ENCODE peak calls at places on chromosomes 3 and 15, in eight cellular contexts. W is GM12864; K is amniotic stem cell; M is GM04504; U is 8988T; L is B cell; N is activated gamma-delta T cell treated with anti-CD3 and anti-CD28 coated beads, Interleukin-2, amount 50 U/mL, for 16 hours; P is AG09309. E is an unnamed sample.

GRCh38 chr15:83282859-83283812 is 1.3 kb downstream of the BNC1 start:
- DNase-seq in W (no peak), K (no peak), M (no peak), U (no peak), L (no peak), N (no peak), P (no peak), E (no peak)

GRCh38 chr3:114144909-114145688 is 33.8 kb downstream of the DRD3 start:
- DNase-seq in W (peak; percentile 10), K (peak; percentile 49), M (peak; percentile 87), U (no peak), L (no peak), N (no peak), P (peak; percentile 80), E (no peak)

GRCh38 chr3:130671545-130671944 is 75.1 kb downstream of the PIK3R4 start:
- DNase-seq in W (no peak), K (no peak), M (no peak), U (no peak), L (no peak), N (no peak), P (no peak), E (no peak)

GRCh38 chr15:31263751-31264533 is 62.7 kb upstream of the KLF13 start:
- DNase-seq in W (peak; percentile 67), K (no peak), M (no peak), U (no peak), L (peak; percentile 86), N (peak; percentile 49), P (no peak), E (peak; percentile 86)

GRCh38 chr3:70800941-70801340 is 488.5 kb upstream of the MDFIC2 start:
- DNase-seq in W (no peak), K (no peak), M (no peak), U (no peak), L (no peak), N (no peak), P (no peak), E (no peak)

GRCh38 chr15:98866503-98866902 is 141.1 kb downstream of the PGPEP1L start:
- DNase-seq in W (no peak), K (no peak), M (no peak), U (no peak), L (no peak), N (no peak), P (no peak), E (no peak)

GRCh38 chr3:48268381-48268935 is 27.6 kb downstream of the ZNF589 start:
- DNase-seq in W (no peak), K (no peak), M (no peak), U (no peak), L (no peak), N (peak; percentile 71), P (no peak), E (no peak)

GRCh38 chr3:51708216-51708845 is 1.5 kb downstream of the GRM2 start:
- DNase-seq in W (no peak), K (no peak), M (no peak), U (no peak), L (peak; percentile 31), N (no peak), P (no peak), E (no peak)

GRCh38 chr3:23099021-23099420 is 104.1 kb upstream of the UBE2E2 start:
- DNase-seq in W (no peak), K (no peak), M (no peak), U (no peak), L (no peak), N (no peak), P (no peak), E (no peak)

GRCh38 chr3:129317014-129317771 is 38.5 kb downstream of the HMCES start:
- DNase-seq in W (no peak), K (no peak), M (no peak), U (no peak), L (no peak), N (no peak), P (no peak), E (no peak)

GRCh38 chr3:55647675-55648074 is 160.6 kb upstream of the WNT5A start:
- DNase-seq in W (no peak), K (no peak), M (no peak), U (no peak), L (no peak), N (no peak), P (no peak), E (no peak)

GRCh38 chr3:45145223-45145622 is 955 bp downstream of the CDCP1 start:
- DNase-seq in W (no peak), K (no peak), M (no peak), U (no peak), L (no peak), N (no peak), P (no peak), E (no peak)

GRCh38 chr15:87121357-87121756 is 1041.7 kb downstream of the AGBL1 start:
- DNase-seq in W (no peak), K (no peak), M (no peak), U (no peak), L (no peak), N (no peak), P (no peak), E (no peak)

GRCh38 chr3:18531662-18532061 is 106.5 kb upstream of the SATB1 start:
- DNase-seq in W (no peak), K (no peak), M (no peak), U (no peak), L (no peak), N (no peak), P (no peak), E (no peak)

GRCh38 chr3:138686771-138687221 is 78.2 kb downstream of the FAIM start:
- DNase-seq in W (peak; percentile 83), K (no peak), M (peak; percentile 69), U (no peak), L (no peak), N (no peak), P (peak; percentile 76), E (peak; percentile 83)

GRCh38 chr15:51856714-51857380 is 27.4 kb downstream of the TMOD3 start:
- DNase-seq in W (no peak), K (no peak), M (no peak), U (no peak), L (no peak), N (no peak), P (no peak), E (no peak)

GRCh38 chr3:36814071-36814717 is 49.8 kb upstream of the DCLK3 start:
- DNase-seq in W (no peak), K (no peak), M (no peak), U (no peak), L (no peak), N (no peak), P (no peak), E (no peak)

GRCh38 chr15:71575474-71576045 is 234.8 kb upstream of the NR2E3 start:
- DNase-seq in W (no peak), K (no peak), M (no peak), U (no peak), L (no peak), N (no peak), P (no peak), E (no peak)